ENCODE peak calls at places on chromosomes 2 and 18, in four cellular contexts. P is endothelial cell of umbilical vein, Z is adrenal gland, B is WERI-Rb-1. U is an unnamed sample.
A peak's percentile ranks its signal among the peaks of the same experiment; 100 is the strongest.

GRCh38 chr18:46067431-46068007 is 4.5 kb downstream of the PSTPIP2 start:
- DNase-seq in P (peak; percentile 24), Z (no peak), B (no peak), U (no peak)

GRCh38 chr2:159204381-159204780 is 82.1 kb downstream of the WDSUB1 start:
- DNase-seq in P (no peak), Z (no peak), B (no peak), U (no peak)

GRCh38 chr18:8814206-8814605 is 108.8 kb downstream of the MTCL1 start:
- DNase-seq in P (peak; percentile 47), Z (no peak), B (no peak), U (no peak)

GRCh38 chr18:1483386-1483785 is 578.7 kb downstream of the ADCYAP1 start:
- DNase-seq in P (no peak), Z (no peak), B (no peak), U (no peak)

GRCh38 chr2:28610583-28611201 is 114.8 kb downstream of the PLB1 start:
- DNase-seq in P (peak; percentile 92), Z (peak; percentile 91), B (no peak), U (no peak)

GRCh38 chr2:67565761-67566160 is 168.6 kb downstream of the ETAA1 start:
- DNase-seq in P (peak; percentile 74), Z (no peak), B (no peak), U (peak; percentile 24)

GRCh38 chr2:54419855-54420550 is 36.1 kb upstream of the SPTBN1 start:
- DNase-seq in P (no peak), Z (no peak), B (no peak), U (no peak)

GRCh38 chr2:240213226-240213475 is 72.7 kb upstream of the OTOS start:
- DNase-seq in P (no peak), Z (peak; percentile 43), B (no peak), U (no peak)

GRCh38 chr2:25268136-25268535 is 73.6 kb downstream of the DNMT3A start:
- DNase-seq in P (no peak), Z (no peak), B (no peak), U (no peak)

GRCh38 chr2:39338502-39338901 is 94.7 kb upstream of the CDKL4 start:
- DNase-seq in P (no peak), Z (no peak), B (peak; percentile 49), U (no peak)

GRCh38 chr2:50547521-50547920 is 484.4 kb downstream of the NRXN1 start:
- DNase-seq in P (no peak), Z (no peak), B (no peak), U (no peak)

GRCh38 chr18:48022531-48023330 is 92.3 kb upstream of the SMAD2 start:
- DNase-seq in P (peak; percentile 64), Z (no peak), B (peak; percentile 69), U (no peak)

GRCh38 chr2:26608557-26608956 is 32.6 kb downstream of the CIB4 start:
- DNase-seq in P (no peak), Z (no peak), B (no peak), U (no peak)

GRCh38 chr18:10526211-10526949 is 553 bp downstream of the NAPG start:
- DNase-seq in P (peak; percentile 47), Z (peak; percentile 76), B (peak; percentile 50), U (peak; percentile 65)

GRCh38 chr2:196586511-196586991 is 53.0 kb upstream of the CCDC150 start:
- DNase-seq in P (peak; percentile 23), Z (no peak), B (no peak), U (no peak)

GRCh38 chr2:122029945-122030344 is 274.5 kb downstream of the TSN start:
- DNase-seq in P (no peak), Z (no peak), B (no peak), U (no peak)

GRCh38 chr2:160317113-160318099 is 117.3 kb upstream of the ITGB6 start:
- DNase-seq in P (no peak), Z (no peak), B (no peak), U (no peak)

GRCh38 chr2:9756692-9757250 is 86.5 kb upstream of the TAF1B start:
- DNase-seq in P (no peak), Z (no peak), B (no peak), U (no peak)

GRCh38 chr18:34223164-34223892 is 1.4 kb downstream of the NOL4 start:
- DNase-seq in P (no peak), Z (no peak), B (peak; percentile 38), U (no peak)

GRCh38 chr2:70645733-70646420 is 92.3 kb upstream of the TGFA start:
- DNase-seq in P (no peak), Z (no peak), B (peak; percentile 53), U (no peak)

GRCh38 chr2:72236445-72237067 is 88.9 kb upstream of the CYP26B1 start:
- DNase-seq in P (peak; percentile 76), Z (peak; percentile 48), B (no peak), U (no peak)

GRCh38 chr2:23824777-23825212 is 102.1 kb downstream of the ATAD2B start:
- DNase-seq in P (peak; percentile 78), Z (no peak), B (no peak), U (no peak)

GRCh38 chr2:213129311-213129710 is 22.1 kb downstream of the IKZF2 start:
- DNase-seq in P (no peak), Z (no peak), B (no peak), U (no peak)

GRCh38 chr18:24043403-24043802 is 28.8 kb downstream of the TTC39C start:
- DNase-seq in P (no peak), Z (no peak), B (no peak), U (no peak)

GRCh38 chr2:25314514-25315315 is 27.0 kb downstream of the DNMT3A start:
- DNase-seq in P (peak; percentile 53), Z (peak; percentile 62), B (peak; percentile 81), U (peak; percentile 77)

GRCh38 chr2:3261511-3261910 is 116.1 kb downstream of the EIPR1 start:
- DNase-seq in P (no peak), Z (no peak), B (no peak), U (no peak)

GRCh38 chr18:78402966-78403365 is 576.7 kb upstream of the SALL3 start:
- DNase-seq in P (no peak), Z (no peak), B (no peak), U (no peak)

GRCh38 chr2:20609349-20609994 is 41.4 kb downstream of the HS1BP3 start:
- DNase-seq in P (peak; percentile 26), Z (peak; percentile 85), B (peak; percentile 9), U (peak; percentile 30)

GRCh38 chr18:7974200-7974874 is 407.2 kb downstream of the PTPRM start:
- DNase-seq in P (no peak), Z (peak; percentile 56), B (no peak), U (no peak)

GRCh38 chr18:37400832-37401231 is 164.8 kb downstream of the CELF4 start:
- DNase-seq in P (no peak), Z (no peak), B (no peak), U (no peak)

GRCh38 chr2:126187665-126188064 is 468.3 kb upstream of the GYPC start:
- DNase-seq in P (no peak), Z (no peak), B (no peak), U (no peak)

GRCh38 chr2:71129114-71129890 is 727 bp downstream of the MCEE start:
- DNase-seq in P (peak; percentile 39), Z (no peak), B (no peak), U (no peak)

GRCh38 chr2:240376739-240377138 is 58.7 kb upstream of the GPC1 start:
- DNase-seq in P (no peak), Z (no peak), B (no peak), U (no peak)

GRCh38 chr2:150586858-150587257 is 99.4 kb upstream of the RND3 start:
- DNase-seq in P (peak; percentile 35), Z (peak; percentile 24), B (no peak), U (no peak)

GRCh38 chr18:47558110-47558750 is 306.8 kb upstream of the SKOR2 start:
- DNase-seq in P (no peak), Z (no peak), B (no peak), U (no peak)

GRCh38 chr2:192877159-192877558 is 682.4 kb upstream of the TMEFF2 start:
- DNase-seq in P (no peak), Z (no peak), B (no peak), U (no peak)

GRCh38 chr18:35337256-35337655 is 7.0 kb downstream of the ZNF24 start:
- DNase-seq in P (no peak), Z (no peak), B (no peak), U (no peak)

GRCh38 chr2:185978634-185979405 is 240.2 kb downstream of the FSIP2 start:
- DNase-seq in P (no peak), Z (no peak), B (no peak), U (no peak)

GRCh38 chr2:150695441-150696135 is 208.1 kb upstream of the RND3 start:
- DNase-seq in P (no peak), Z (no peak), B (no peak), U (no peak)

GRCh38 chr2:215664847-215665525 is 229.1 kb upstream of the FN1 start:
- DNase-seq in P (peak; percentile 88), Z (peak; percentile 18), B (no peak), U (no peak)

DNA sequence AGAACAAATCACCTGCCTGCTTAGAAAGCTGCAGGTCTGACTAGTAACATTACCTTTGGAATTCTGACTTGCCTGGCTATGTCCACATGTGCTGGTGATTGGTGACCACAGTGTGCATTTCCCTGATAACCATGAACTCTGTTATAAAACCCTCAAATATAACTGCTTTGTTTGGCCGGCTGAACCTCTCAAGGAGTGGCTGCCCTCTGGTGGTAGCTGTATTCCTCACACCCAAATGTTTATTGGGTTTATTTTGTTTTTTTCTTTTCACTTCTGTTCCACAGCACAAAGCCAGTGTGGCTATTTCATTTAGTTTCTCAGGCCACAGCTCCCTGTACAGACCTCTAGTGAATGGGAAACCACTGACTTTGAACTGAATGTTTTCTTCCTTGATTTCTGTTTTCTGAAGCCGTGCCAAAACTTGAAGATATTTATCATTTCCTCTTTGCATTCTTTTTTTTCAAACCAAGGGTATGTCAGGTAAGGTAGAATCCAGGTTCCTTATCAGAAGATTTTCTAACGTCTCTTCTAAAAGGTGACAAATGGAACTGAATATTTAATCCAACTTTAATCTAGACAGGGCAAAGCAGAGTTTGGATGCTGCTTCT is 549.0 kb upstream of the VRK2 start:
- DNase-seq in P (peak; percentile 61), Z (peak; percentile 61), B (peak; percentile 65), U (no peak)
- H3K4me3 ChIP-seq in P (no peak overlapping the region), Z (no peak overlapping the region), B (no peak overlapping the region), U (no peak overlapping the region)

GRCh38 chr2:98013407-98014042 is 17.8 kb upstream of the TMEM131 start:
- DNase-seq in P (no peak), Z (no peak), B (no peak), U (no peak)
- H3K4me3 ChIP-seq in P (no peak overlapping the region), Z (no peak overlapping the region), B (no peak overlapping the region), U (no peak overlapping the region)

GRCh38 chr2:11863513-11864328 is 117.3 kb downstream of the LPIN1 start:
- DNase-seq in P (peak; percentile 88), Z (peak; percentile 94), B (peak; percentile 88), U (peak; percentile 81)
- H3K4me3 ChIP-seq in P (no peak overlapping the region), Z (no peak overlapping the region), B (no peak overlapping the region), U (peak overlapping the region; percentile 32)

GRCh38 chr2:43268066-43268971 is 41.9 kb upstream of the ZFP36L2 start:
- DNase-seq in P (no peak), Z (peak; percentile 41), B (no peak), U (no peak)

GRCh38 chr2:43269074-43269572 is 42.7 kb upstream of the ZFP36L2 start:
- DNase-seq in P (peak; percentile 98), Z (peak; percentile 96), B (peak; percentile 88), U (peak; percentile 87)

GRCh38 chr2:43266692-43267091 is 40.3 kb upstream of the ZFP36L2 start:
- DNase-seq in P (no peak), Z (peak; percentile 46), B (no peak), U (peak; percentile 67)

GRCh38 chr2:43265006-43265770 is 38.8 kb upstream of the ZFP36L2 start:
- DNase-seq in P (no peak), Z (no peak), B (no peak), U (peak; percentile 73)

GRCh38 chr2:43267393-43267792 is 41.0 kb upstream of the ZFP36L2 start:
- DNase-seq in P (no peak), Z (no peak), B (no peak), U (no peak)
- H3K4me3 ChIP-seq in P (no peak overlapping the region), Z (no peak overlapping the region), B (no peak overlapping the region), U (no peak overlapping the region)